ENCODE peak calls at places on chromosome 12, in six cellular contexts. O is K562, X is HepG2, G is GM12891, Y is GM12878, V is H1. I is an unnamed sample.

GRCh38 chr12:30874455-30875313 is 51.9 kb upstream of the TSPAN11 start:
- DNase-seq in G (no peak), V (no peak), Y (no peak), O (no peak), X (no peak), I (no peak)

GRCh38 chr12:9762369-9762768 is 1.7 kb upstream of the CD69 start:
- DNase-seq in G (no peak), Y (no peak), X (no peak), O (no peak), V (no peak), I (no peak)

GRCh38 chr12:68109444-68110217 is 49.9 kb downstream of the IFNG start:
- DNase-seq in G (no peak), O (no peak), V (no peak), Y (no peak), X (no peak), I (no peak)

GRCh38 chr12:108063192-108063591 is 65.9 kb upstream of the WSCD2 start:
- DNase-seq in X (peak), Y (no peak), G (no peak), V (no peak), O (peak), I (no peak)

GRCh38 chr12:41365653-41366131 is 177.6 kb downstream of the PDZRN4 start:
- DNase-seq in V (no peak), O (no peak), X (no peak), G (no peak), Y (no peak), I (no peak)

GRCh38 chr12:13000616-13000934 is 510 bp upstream of the HEBP1 start:
- DNase-seq in X (no peak), V (no peak), G (peak), Y (no peak), O (no peak), I (peak)

GRCh38 chr12:32025906-32026305 is 66.7 kb downstream of the RESF1 start:
- DNase-seq in Y (peak), X (no peak), G (no peak), V (no peak), O (no peak), I (no peak)

GRCh38 chr12:102757874-102758244 is 159.2 kb downstream of the PAH start:
- DNase-seq in Y (no peak), O (no peak), X (no peak), G (no peak), V (no peak), I (no peak)

GRCh38 chr12:131644481-131644880 is 66.4 kb upstream of the SFSWAP start:
- DNase-seq in V (no peak), Y (no peak), X (no peak), G (no peak), O (no peak), I (no peak)

GRCh38 chr12:120265483-120266179 is at the start of gene PXN:
- DNase-seq in Y (peak), V (peak), O (peak), X (peak), G (peak), I (peak)

GRCh38 chr12:4245446-4245845 is 28.1 kb upstream of the CCND2 start:
- DNase-seq in O (no peak), X (no peak), Y (no peak), V (no peak), G (no peak), I (no peak)

GRCh38 chr12:20883288-20883687 is 72.8 kb downstream of the SLCO1B3 start:
- DNase-seq in Y (no peak), G (no peak), V (no peak), X (no peak), O (no peak), I (no peak)

GRCh38 chr12:49825360-49825970 is 2.7 kb downstream of the NCKAP5L start:
- DNase-seq in X (no peak), Y (no peak), V (no peak), G (no peak), O (no peak), I (no peak)

GRCh38 chr12:76881152-76881551 is 2.3 kb upstream of the CSRP2 start:
- DNase-seq in O (no peak), V (no peak), G (no peak), X (no peak), Y (no peak), I (no peak)

GRCh38 chr12:28708918-28709371 is 440.1 kb upstream of the FAR2 start:
- DNase-seq in X (no peak), V (no peak), Y (no peak), O (no peak), G (no peak), I (no peak)

GRCh38 chr12:73445658-73446324 is 1091.8 kb upstream of the ATXN7L3B start:
- DNase-seq in V (no peak), O (no peak), G (no peak), Y (no peak), X (no peak), I (no peak)

GRCh38 chr12:44015333-44015941 is 179.6 kb downstream of the TMEM117 start:
- DNase-seq in V (no peak), X (peak), Y (peak), G (no peak), O (peak), I (no peak)

GRCh38 chr12:62435337-62436163 is 31.1 kb upstream of the MON2 start:
- DNase-seq in O (peak), G (peak), V (peak), X (peak), Y (no peak), I (peak)

GRCh38 chr12:93601591-93601990 is 29.1 kb downstream of the SOCS2 start:
- DNase-seq in Y (no peak), O (no peak), V (no peak), G (no peak), X (no peak), I (no peak)

GRCh38 chr12:48980953-48981756 is 3.0 kb downstream of the WNT1 start:
- DNase-seq in O (peak), X (no peak), V (no peak), Y (no peak), G (no peak), I (no peak)

GRCh38 chr12:124386059-124386458 is 91.2 kb downstream of the RFLNA start:
- DNase-seq in G (no peak), V (no peak), X (no peak), O (no peak), Y (no peak), I (no peak)

GRCh38 chr12:58745348-58746125 is 174.8 kb downstream of the LRIG3 start:
- DNase-seq in O (no peak), Y (no peak), X (no peak), V (no peak), G (no peak), I (no peak)

GRCh38 chr12:57934804-57935203 is 6.6 kb upstream of the ATP23 start:
- DNase-seq in X (no peak), O (no peak), V (no peak), Y (no peak), G (no peak), I (no peak)

GRCh38 chr12:1935242-1935641 is 16.8 kb upstream of the CACNA2D4 start:
- DNase-seq in X (no peak), O (no peak), G (no peak), Y (no peak), V (peak), I (no peak)

GRCh38 chr12:109586385-109587296 is 13.0 kb downstream of the MVK start:
- DNase-seq in V (no peak), G (no peak), Y (no peak), X (peak), O (no peak), I (no peak)

GRCh38 chr12:120413901-120414695 is 23.8 kb upstream of the COX6A1 start:
- DNase-seq in X (no peak), Y (no peak), G (no peak), V (peak), O (no peak), I (no peak)

GRCh38 chr12:116266220-116266619 is 11.3 kb downstream of the MED13L start:
- DNase-seq in O (no peak), V (no peak), G (no peak), X (no peak), Y (no peak), I (no peak)

GRCh38 chr12:24821691-24822090 is 127.2 kb downstream of the BCAT1 start:
- DNase-seq in X (no peak), Y (peak), G (no peak), V (no peak), O (no peak), I (no peak)

GRCh38 chr12:76789335-76790050 is 25.6 kb downstream of the ZDHHC17 start:
- DNase-seq in Y (no peak), G (no peak), X (no peak), O (no peak), V (no peak), I (no peak)

GRCh38 chr12:93113317-93114006 is 184.4 kb upstream of the EEA1 start:
- DNase-seq in Y (no peak), V (no peak), G (no peak), X (no peak), O (no peak), I (no peak)

GRCh38 chr12:124527861-124528561 is 39.4 kb downstream of the NCOR2 start:
- DNase-seq in Y (no peak), X (no peak), O (no peak), V (no peak), G (no peak), I (no peak)

GRCh38 chr12:97650242-97650641 is 187.6 kb downstream of the RMST start:
- DNase-seq in O (no peak), X (no peak), G (no peak), V (no peak), Y (no peak), I (no peak)

GRCh38 chr12:42957136-42957535 is 367.6 kb upstream of the PRICKLE1 start:
- DNase-seq in O (no peak), G (no peak), Y (no peak), X (no peak), V (no peak), I (no peak)

GRCh38 chr12:24020391-24021163 is 71.1 kb upstream of the SOX5 start:
- DNase-seq in Y (no peak), G (no peak), V (no peak), X (no peak), O (no peak), I (no peak)

GRCh38 chr12:44852483-44852882 is 23.6 kb downstream of the NELL2 start:
- DNase-seq in V (no peak), G (no peak), O (no peak), Y (no peak), X (no peak), I (no peak)

GRCh38 chr12:98863167-98863566 is 218.1 kb downstream of the APAF1 start:
- DNase-seq in G (no peak), V (no peak), Y (no peak), X (no peak), O (no peak), I (no peak)

GRCh38 chr12:78759387-78759786 is 105.2 kb upstream of the SYT1 start:
- DNase-seq in G (no peak), Y (no peak), O (no peak), X (peak), V (no peak), I (no peak)

GRCh38 chr12:42790761-42791151 is 201.2 kb upstream of the PRICKLE1 start:
- DNase-seq in X (no peak), V (no peak), Y (no peak), G (no peak), O (peak), I (no peak)

GRCh38 chr12:52006726-52007157 is at the start of gene TAMALIN:
- DNase-seq in Y (no peak), G (peak), X (no peak), V (no peak), O (no peak), I (no peak)
- TF ChIP-seq POLR2A in Y (peak), G (no peak), X (no peak), V (no peak), O (no peak), I (no peak)

GRCh38 chr12:331287-331686 is 57.8 kb downstream of the KDM5A start:
- DNase-seq in X (no peak), O (no peak), G (no peak), V (no peak), Y (no peak), I (no peak)

GRCh38 chr12:334114-334513 is 55.0 kb downstream of the KDM5A start:
- DNase-seq in X (no peak), Y (no peak), G (no peak), V (no peak), O (no peak), I (no peak)

GRCh38 chr12:332581-333205 is 56.4 kb downstream of the KDM5A start:
- DNase-seq in X (no peak), O (no peak), G (no peak), V (no peak), Y (no peak), I (no peak)

GRCh38 chr12:339557-340195 is 49.4 kb downstream of the KDM5A start:
- DNase-seq in O (no peak), Y (no peak), X (no peak), V (no peak), G (no peak), I (no peak)

DNA sequence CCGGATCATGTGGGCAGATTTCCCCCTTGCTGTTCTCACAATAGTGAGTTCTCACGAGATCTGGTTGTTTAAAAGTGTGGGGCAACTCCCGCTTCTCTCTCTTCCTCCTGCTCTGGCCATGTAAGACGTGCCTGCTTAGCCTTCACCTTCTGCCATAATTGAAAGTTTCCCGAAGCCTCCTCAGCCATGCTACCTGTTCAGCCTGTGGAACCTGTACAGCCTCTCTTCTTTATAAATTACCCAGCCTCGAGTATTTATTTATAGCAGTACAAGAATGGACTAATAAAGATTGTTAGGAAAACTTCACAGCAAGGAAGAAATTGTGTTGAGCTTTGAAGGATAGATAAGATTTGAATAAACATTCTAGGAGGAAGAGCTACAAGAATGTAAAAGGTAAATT is 52.1 kb downstream of the KDM5A start:
- DNase-seq in V (no peak), X (no peak), G (no peak), O (no peak), Y (no peak), I (no peak)
- TF ChIP-seq POLR2AphosphoS5 in V (no peak), X (no peak), G (no peak), O (no peak), Y (no peak), I (no peak)

DNA sequence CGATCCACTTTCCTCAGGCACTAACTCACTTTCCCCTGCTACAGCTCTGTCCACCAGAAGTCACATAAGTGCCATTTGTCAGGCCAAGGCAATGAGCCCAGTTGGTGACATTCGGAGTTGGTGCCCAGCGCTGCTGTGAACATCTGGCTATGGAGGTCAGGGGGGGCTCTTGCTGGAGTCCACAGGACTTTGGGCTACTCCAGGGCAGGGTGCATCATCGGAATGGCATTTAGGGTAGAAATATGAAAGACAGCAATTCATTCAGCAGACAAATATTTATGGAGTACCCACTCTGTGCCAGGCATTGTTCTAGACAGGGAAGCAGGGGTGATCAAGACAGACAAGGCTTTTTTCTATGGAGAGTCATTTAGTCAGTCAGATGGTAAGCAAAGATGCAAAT is 1.5 kb upstream of the PPP1CC start:
- DNase-seq in O (no peak), X (peak), V (no peak), Y (no peak), G (no peak), I (no peak)
- TF ChIP-seq TAF1 in O (no peak), X (no peak), V (no peak), Y (no peak), G (no peak), I (no peak)

DNA sequence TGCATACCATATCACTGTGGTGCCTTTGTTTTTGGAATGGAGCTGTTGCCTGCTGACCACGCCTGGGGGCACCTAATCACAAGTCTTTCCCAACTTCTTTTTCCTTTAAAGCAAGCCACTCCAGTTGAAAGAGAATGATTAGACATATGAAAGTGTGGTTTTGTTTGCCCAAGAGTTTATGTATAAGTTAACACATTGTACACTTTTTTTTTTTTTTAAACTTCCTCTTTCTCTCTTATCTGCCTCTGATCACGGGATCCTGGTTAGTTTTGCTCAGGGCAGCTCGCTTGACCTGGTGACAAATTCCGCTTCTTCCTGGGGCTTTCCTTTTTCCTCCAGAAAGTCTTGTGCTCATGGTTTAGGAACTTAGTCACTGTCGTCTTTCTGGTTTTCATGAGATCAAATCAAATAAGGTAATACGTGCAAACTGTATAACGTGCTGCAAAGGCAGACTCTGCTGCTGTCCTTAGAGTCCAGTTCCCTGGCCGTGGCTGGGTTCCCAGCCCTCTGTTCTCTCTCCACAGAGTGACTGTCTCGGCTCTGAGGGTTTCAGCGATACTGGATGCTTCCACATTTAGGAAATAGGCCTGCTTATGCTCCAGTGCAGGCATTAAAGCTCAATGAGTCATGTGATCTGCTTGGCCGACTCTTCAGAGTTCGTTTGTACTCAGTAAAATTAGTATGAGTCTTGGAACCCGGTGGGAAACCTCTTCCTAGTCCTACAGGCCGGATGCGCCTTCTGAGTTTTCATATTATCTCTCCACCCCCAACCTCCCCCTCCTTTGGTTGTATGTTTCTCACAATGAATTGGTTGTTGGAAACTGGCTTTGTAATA is 15.2 kb downstream of the RASSF3 start:
- DNase-seq in G (no peak), X (peak), O (peak), Y (peak), V (no peak), I (no peak)
- TF ChIP-seq POLR2A in G (peak), X (no peak), O (peak), Y (peak), V (no peak), I (peak)

DNA sequence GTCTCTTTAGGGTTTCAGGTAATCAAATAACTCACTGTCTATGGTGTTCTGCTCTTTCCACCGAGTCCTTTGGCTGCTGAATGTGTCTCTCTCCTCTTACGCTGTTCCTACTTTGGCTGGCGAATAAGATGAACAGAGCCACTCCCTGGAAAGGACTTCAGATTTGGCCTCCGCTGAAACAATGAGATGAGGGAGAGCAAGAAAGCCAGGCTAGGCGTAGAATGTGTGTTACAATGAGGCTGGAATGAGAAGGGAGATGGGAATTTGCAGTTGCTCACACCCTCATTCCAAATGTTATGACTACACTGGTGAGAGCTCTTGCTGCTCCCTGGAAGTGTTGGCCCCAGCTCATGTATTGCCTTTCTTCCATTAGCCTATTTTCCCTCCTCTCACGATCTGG is at the start of gene MFAP5:
- DNase-seq in V (no peak), X (no peak), Y (no peak), G (no peak), O (no peak), I (no peak)
- TF ChIP-seq POLR2AphosphoS5 in V (no peak), X (no peak), Y (no peak), G (no peak), O (no peak), I (no peak)

DNA sequence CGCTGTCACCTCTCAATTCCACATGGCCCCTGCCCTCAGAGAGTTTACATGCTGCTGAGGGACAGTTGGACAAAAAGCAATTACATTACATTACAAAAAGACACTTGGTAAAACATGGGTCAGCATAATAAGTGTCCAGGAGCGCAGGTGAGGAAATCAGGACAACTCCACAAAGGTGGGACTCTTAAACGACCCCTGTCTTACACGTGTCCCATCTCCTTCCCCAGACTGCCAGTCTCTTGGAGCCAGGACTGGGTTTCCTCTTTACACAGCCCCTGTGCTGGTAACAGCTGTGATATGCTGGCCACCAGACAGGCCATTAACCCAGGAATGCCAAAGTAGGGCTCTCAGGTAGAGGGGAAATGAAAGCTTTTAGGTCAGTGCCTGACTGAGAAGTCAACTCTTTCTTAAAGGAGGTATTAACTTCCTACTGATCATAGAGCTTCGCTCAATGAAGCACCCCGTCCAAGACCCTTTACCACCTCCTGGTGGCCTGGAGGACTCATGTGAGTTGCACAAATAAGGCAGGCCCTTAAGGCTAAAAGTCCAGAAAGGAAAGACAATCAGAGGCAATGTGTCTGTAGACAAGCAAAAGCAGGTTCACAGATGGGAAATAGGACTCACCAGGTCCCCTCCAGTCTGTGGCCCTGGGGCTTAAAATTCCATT is 55.5 kb downstream of the ANO2 start:
- DNase-seq in O (peak), G (no peak), V (peak), X (peak), Y (no peak), I (no peak)
- TF ChIP-seq TAF1 in O (no peak), G (no peak), V (no peak), X (no peak), Y (no peak), I (no peak)

DNA sequence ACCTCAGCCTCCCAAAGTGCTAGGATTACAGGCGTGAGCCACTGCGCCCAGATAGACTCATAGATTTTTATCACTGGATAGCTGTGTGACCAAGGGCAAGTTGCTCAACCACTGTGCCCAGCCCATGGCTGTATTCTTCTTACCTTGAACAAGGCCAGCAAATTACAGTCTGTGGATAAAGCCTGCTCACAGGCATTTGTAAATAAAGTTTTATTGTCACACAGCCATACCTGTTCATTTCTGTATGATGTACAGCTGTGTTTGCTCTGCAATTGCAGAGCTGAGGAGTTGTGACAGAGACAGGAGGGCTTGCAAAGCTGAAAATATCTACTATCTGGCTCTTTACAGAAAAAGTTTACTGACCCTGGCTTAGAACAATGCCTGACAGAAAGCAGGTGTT is 35.2 kb upstream of the LHX5 start:
- DNase-seq in O (no peak), X (no peak), Y (no peak), G (no peak), V (no peak), I (no peak)
- TF ChIP-seq POLR2A in O (no peak), X (no peak), Y (no peak), G (no peak), V (no peak), I (no peak)

I was measured in GM12892.